ENCODE peak calls at places on chromosomes 12 and 14, in four cellular contexts. K, S, P and I are unnamed samples.

GRCh38 chr14:23398348-23398747 is 9.7 kb downstream of the MYH6 start:
- DNase-seq in S (no peak), K (no peak), P (no peak), I (peak)

GRCh38 chr12:45338272-45338671 is 122.4 kb downstream of the ANO6 start:
- DNase-seq in S (no peak), P (no peak), K (no peak), I (no peak)

GRCh38 chr12:93060071-93060665 is 131.1 kb upstream of the EEA1 start:
- DNase-seq in K (no peak), P (no peak), S (no peak), I (no peak)

GRCh38 chr14:97380539-97380941 is 583.4 kb downstream of the VRK1 start:
- DNase-seq in P (no peak), S (no peak), K (no peak), I (no peak)

GRCh38 chr12:118164798-118165486 is 29.0 kb downstream of the PEBP1 start:
- DNase-seq in S (no peak), K (no peak), P (peak), I (peak)

GRCh38 chr12:112781767-112782166 is 9.8 kb upstream of the RPH3A start:
- DNase-seq in P (no peak), S (no peak), K (no peak), I (no peak)

GRCh38 chr14:94171208-94171607 is 2.9 kb upstream of the PPP4R4 start:
- DNase-seq in S (no peak), P (no peak), K (no peak), I (no peak)

GRCh38 chr12:94644141-94644575 is 6.2 kb downstream of the TMCC3 start:
- DNase-seq in P (no peak), S (no peak), K (no peak), I (peak)

GRCh38 chr14:69152181-69152943 is 557 bp downstream of the DCAF5 start:
- DNase-seq in K (no peak), S (no peak), P (no peak), I (peak)

GRCh38 chr14:78340250-78340649 is 170.1 kb downstream of the NRXN3 start:
- DNase-seq in S (no peak), K (no peak), P (no peak), I (no peak)

GRCh38 chr12:110921262-110921661 is 883 bp upstream of the MYL2 start:
- DNase-seq in S (no peak), K (peak), P (no peak), I (peak)

GRCh38 chr12:68340404-68341270 is 8.5 kb upstream of the MDM1 start:
- DNase-seq in K (no peak), P (no peak), S (no peak), I (no peak)

GRCh38 chr12:67452119-67452805 is 183.1 kb downstream of the CAND1 start:
- DNase-seq in S (no peak), K (no peak), P (no peak), I (no peak)

GRCh38 chr12:100845095-100845494 is 50.5 kb downstream of the ANO4 start:
- DNase-seq in K (no peak), P (no peak), S (no peak), I (no peak)

GRCh38 chr12:125533434-125534029 is 468.3 kb downstream of the AACS start:
- DNase-seq in K (no peak), P (no peak), S (no peak), I (no peak)

GRCh38 chr14:56207626-56208297 is 89.6 kb downstream of the PELI2 start:
- DNase-seq in S (no peak), K (no peak), P (no peak), I (no peak)

GRCh38 chr14:91883770-91884169 is 16.4 kb upstream of the TC2N start:
- DNase-seq in S (no peak), K (no peak), P (no peak), I (peak)

GRCh38 chr12:60100150-60100549 is 504.3 kb downstream of the SLC16A7 start:
- DNase-seq in K (no peak), P (no peak), S (no peak), I (no peak)

GRCh38 chr12:1668833-1669543 is 21.9 kb upstream of the ADIPOR2 start:
- DNase-seq in K (no peak), S (no peak), P (no peak), I (no peak)

GRCh38 chr14:29627141-29627540 is 300.5 kb downstream of the PRKD1 start:
- DNase-seq in P (no peak), S (no peak), K (no peak), I (no peak)

GRCh38 chr12:51751657-51752056 is 96.9 kb downstream of the FIGNL2 start:
- DNase-seq in P (no peak), K (no peak), S (no peak), I (no peak)

GRCh38 chr14:68663385-68664076 is 129.3 kb downstream of the ZFP36L1 start:
- DNase-seq in K (peak), P (no peak), S (no peak), I (no peak)

GRCh38 chr12:132219323-132219722 is 75.1 kb downstream of the NOC4L start:
- DNase-seq in S (no peak), K (no peak), P (no peak), I (no peak)

GRCh38 chr14:52906141-52906601 is 44.7 kb downstream of the FERMT2 start:
- DNase-seq in S (no peak), K (no peak), P (no peak), I (no peak)

GRCh38 chr12:124679533-124680371 is 112.3 kb upstream of the NCOR2 start:
- DNase-seq in K (no peak), S (no peak), P (peak), I (no peak)

GRCh38 chr12:127101086-127101485 is 1165.9 kb upstream of the TMEM132C start:
- DNase-seq in P (no peak), K (no peak), S (no peak), I (no peak)

DNA sequence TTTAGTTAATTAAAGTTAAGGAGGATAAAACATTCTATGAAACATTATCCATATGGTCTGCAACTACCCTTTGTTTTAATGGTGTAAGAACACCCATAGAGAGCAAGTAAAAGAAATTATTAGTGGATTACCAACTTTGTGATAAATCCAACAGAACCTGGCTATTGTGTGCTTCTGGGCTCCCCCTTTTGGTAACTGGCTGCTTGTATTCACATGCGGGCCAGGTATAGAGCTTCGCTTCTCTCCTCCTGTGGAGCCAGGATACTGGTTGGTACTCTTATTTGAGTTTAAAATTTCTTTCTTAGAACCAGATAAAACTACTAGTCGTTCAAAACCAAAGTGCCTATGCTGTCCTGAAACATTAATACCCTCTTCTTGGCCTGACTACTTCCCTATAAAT is 81.0 kb downstream of the PTPRR start:
- DNase-seq in S (no peak), K (no peak), P (no peak), I (no peak)
- TF ChIP-seq CTCF in S (no peak), K (no peak), P (peak), I (no peak)

DNA sequence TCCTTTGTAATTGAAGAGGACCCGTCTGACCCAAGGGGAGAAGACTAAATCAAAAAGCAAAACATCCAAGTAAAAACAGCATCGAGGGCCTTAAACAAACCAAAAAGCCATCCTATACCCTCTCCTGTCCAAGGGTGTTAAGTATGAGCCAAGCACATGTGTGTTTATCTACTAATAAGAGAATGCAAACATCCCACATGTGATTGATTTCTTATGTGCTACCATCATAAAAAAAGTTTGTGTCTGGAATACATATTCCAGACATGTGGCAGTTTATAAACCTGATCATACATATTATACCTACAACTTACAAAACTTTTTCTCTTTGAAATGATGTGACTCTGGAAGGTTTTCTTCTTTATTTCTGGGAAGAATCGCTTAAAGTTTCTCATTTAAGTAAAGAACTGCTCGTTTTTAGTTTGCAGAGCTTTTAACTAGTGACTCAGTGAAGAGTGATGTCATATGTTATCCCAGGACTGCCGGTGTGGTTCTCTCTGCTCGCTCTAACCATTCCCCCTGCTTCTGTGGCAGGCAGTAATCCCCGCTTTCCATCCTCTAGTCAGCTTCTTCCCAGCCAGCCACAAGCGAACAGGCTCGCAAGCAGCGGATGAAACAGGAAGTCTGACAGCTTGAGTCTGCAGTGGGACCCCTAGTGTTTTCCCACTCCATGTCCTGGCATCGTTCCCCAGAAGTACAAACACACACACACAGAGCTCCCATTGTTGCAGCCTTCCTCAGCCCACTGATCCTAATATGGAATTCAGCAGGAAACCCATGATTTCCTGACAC is 431 bp upstream of the RHOJ start:
- DNase-seq in P (no peak), K (peak), S (peak), I (peak)
- TF ChIP-seq CTCF in P (no peak), K (peak), S (no peak), I (peak)

GRCh38 chr12:56565510-56566101 is 44.0 kb downstream of the RBMS2 start:
- DNase-seq in S (no peak), P (no peak), K (peak), I (peak)
- TF ChIP-seq CTCF in S (no peak), P (no peak), K (no peak), I (no peak)

DNA sequence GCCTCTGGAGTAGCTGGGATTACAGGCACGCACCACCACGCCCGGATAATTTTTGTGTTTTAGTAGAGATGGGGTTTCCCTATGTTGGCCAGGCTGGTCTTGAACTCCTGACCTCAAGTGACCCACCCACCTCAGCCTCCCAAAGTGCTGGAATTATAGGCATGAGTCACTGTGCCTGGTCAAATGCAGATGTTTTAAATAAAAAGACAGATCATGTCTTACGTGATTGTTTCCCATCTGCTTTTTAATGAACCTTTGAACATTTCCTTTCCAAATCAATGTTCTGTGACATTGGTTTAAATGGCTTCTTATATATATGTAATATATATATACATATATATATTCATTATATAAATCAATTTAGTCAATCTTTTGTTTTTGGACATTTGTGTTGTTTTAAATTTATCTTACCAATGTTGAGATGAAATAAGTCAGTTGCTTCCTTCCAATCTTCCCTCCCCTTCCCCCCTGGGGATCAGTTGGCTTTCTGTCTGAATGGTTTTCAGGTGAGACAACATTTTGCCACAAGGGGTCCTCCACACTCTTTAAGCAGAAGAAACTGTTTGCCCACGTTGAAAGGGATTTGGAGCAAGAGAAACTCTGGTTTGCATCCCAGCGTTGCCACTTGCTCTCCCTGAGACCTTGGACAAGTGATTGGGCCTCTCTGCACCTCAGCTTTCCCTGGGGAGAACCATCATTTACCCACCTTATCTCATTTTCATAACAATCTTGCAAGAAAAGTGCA is 47.6 kb upstream of the RBM19 start:
- DNase-seq in K (peak), S (no peak), P (peak), I (peak)
- TF ChIP-seq CTCF in K (peak), S (no peak), P (peak), I (peak)